ENCODE peak calls at places on chromosomes 7 and 10, in eight cellular contexts. C is PC-3, R is GM23338, K is HCT116, Y is MM.1S, O is neural progenitor cell, B is hepatocyte, U is SK-N-SH. I is an unnamed sample.

GRCh38 chr10:113177936-113178335 is 227.9 kb downstream of the TCF7L2 start:
- DNase-seq in C (no peak), R (no peak), K (no peak), Y (no peak), O (no peak), B (no peak), U (no peak), I (no peak)

GRCh38 chr7:50069613-50070012 is 23.4 kb downstream of the ZPBP start:
- DNase-seq in C (peak; percentile 35), R (peak; percentile 24), K (no peak), Y (peak; percentile 37), O (no peak), B (no peak), U (no peak), I (no peak)

GRCh38 chr7:4574851-4575250 is 107.2 kb upstream of the FOXK1 start:
- DNase-seq in C (no peak), R (no peak), K (no peak), Y (no peak), O (no peak), B (no peak), U (no peak), I (no peak)

GRCh38 chr7:102891693-102892261 is 21.0 kb upstream of the LRRC17 start:
- DNase-seq in C (peak; percentile 90), R (no peak), K (no peak), Y (no peak), O (no peak), B (peak; percentile 38), U (no peak), I (no peak)

GRCh38 chr10:128047991-128048826 is 78.0 kb downstream of the MKI67 start:
- DNase-seq in C (peak; percentile 65), R (no peak), K (no peak), Y (peak; percentile 48), O (no peak), B (peak; percentile 39), U (no peak), I (peak; percentile 74)

GRCh38 chr10:3465406-3465891 is 292.9 kb upstream of the PITRM1 start:
- DNase-seq in C (peak; percentile 59), R (no peak), K (no peak), Y (no peak), O (no peak), B (peak; percentile 59), U (no peak), I (no peak)

GRCh38 chr10:62482581-62482980 is 108.4 kb downstream of the ZNF365 start:
- DNase-seq in C (no peak), R (no peak), K (no peak), Y (no peak), O (no peak), B (no peak), U (no peak), I (no peak)

GRCh38 chr7:95317546-95317945 is 6.8 kb downstream of the PON1 start:
- DNase-seq in C (no peak), R (peak; percentile 10), K (no peak), Y (no peak), O (peak; percentile 59), B (no peak), U (peak; percentile 17), I (no peak)

GRCh38 chr7:5773661-5774086 is 7.8 kb downstream of the RNF216 start:
- DNase-seq in C (peak; percentile 83), R (no peak), K (peak; percentile 90), Y (no peak), O (no peak), B (peak; percentile 50), U (no peak), I (no peak)

GRCh38 chr10:44051584-44052385 is 333.1 kb downstream of the CXCL12 start:
- DNase-seq in C (peak; percentile 69), R (no peak), K (no peak), Y (no peak), O (no peak), B (no peak), U (no peak), I (no peak)

GRCh38 chr10:71970869-71971268 is 6.7 kb downstream of the CHST3 start:
- DNase-seq in C (peak; percentile 72), R (no peak), K (no peak), Y (no peak), O (no peak), B (no peak), U (peak; percentile 19), I (no peak)

GRCh38 chr7:100888988-100889760 is at the start of gene UFSP1:
- DNase-seq in C (no peak), R (no peak), K (peak; percentile 21), Y (no peak), O (no peak), B (no peak), U (no peak), I (no peak)

DNA sequence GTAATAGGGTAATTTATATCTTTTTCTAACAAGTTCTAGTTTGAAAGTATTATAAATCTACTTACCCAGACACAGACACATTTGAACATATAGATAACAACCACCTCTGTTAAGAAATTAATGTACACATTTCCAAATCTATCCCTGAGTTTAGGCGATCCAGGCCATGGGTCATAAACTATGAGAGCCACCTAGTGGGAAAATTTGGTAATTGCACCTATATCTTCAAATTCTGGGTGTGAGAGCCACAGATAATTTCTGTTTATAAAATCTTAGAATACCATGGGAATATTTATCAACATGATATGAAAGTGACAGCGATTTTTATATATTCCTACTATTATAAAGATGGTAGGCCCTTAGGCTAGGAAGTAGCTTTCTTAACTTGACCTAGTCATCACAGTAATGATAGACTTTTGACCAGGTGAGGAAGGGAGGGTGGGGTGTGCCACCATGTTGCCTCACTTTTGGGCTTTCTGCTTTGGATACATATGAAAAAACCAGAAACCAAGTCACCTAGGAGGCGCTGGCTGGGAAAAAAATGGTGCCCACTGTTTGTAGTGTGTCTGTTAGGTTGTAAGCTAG is 8.0 kb upstream of the EPHA1 start:
- DNase-seq in C (peak; percentile 80), R (peak; percentile 75), K (peak; percentile 48), Y (peak; percentile 64), O (peak; percentile 51), B (peak; percentile 65), U (peak; percentile 82), I (peak; percentile 54)
- TF ChIP-seq EZH2phosphoT487 in C (no peak), R (no peak), K (no peak), Y (no peak), O (no peak), B (no peak), U (no peak), I (no peak)

GRCh38 chr7:148261523-148261922 is 329.0 kb upstream of the C7orf33 start:
- DNase-seq in C (no peak), R (no peak), K (no peak), Y (no peak), O (no peak), B (no peak), U (no peak), I (no peak)

GRCh38 chr7:148265896-148266295 is 324.7 kb upstream of the C7orf33 start:
- DNase-seq in C (no peak), R (no peak), K (no peak), Y (no peak), O (no peak), B (no peak), U (no peak), I (no peak)

GRCh38 chr7:148261996-148262688 is 328.4 kb upstream of the C7orf33 start:
- DNase-seq in C (no peak), R (peak; percentile 9), K (no peak), Y (no peak), O (peak; percentile 6), B (no peak), U (peak; percentile 42), I (no peak)

GRCh38 chr7:148262721-148263229 is 327.8 kb upstream of the C7orf33 start:
- DNase-seq in C (peak; percentile 60), R (peak; percentile 89), K (peak; percentile 31), Y (peak; percentile 70), O (peak; percentile 78), B (peak; percentile 81), U (peak; percentile 84), I (peak; percentile 51)

DNA sequence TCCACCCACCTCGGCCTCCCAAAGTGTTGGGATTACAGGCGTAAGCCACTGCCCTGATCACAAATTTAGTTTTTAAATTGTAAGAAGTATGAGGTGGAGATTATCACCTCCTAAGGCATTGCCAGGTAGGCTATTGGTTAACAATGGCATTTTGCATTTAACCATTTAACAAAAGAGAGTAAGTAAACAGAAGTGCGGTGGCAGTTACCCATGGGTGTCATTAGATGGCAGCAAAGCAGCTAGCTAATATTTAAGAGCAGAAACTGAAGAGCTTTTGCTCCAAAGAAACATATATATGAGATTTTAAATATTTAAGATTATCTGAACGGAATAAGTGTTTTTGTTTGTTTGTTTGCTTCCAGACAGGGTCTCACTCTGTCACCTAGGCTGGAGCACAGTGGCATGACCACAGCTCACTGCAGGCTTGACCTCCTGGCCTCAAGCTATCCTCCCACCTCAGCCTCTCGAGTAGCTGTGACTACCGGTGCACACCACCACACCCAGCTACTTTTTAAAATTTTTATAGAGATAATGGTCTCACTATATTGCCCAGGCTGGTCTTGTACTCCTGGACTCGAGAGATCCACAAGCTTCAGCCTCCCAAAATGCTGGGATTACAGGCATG is 325.5 kb upstream of the C7orf33 start:
- DNase-seq in C (peak; percentile 69), R (peak; percentile 91), K (peak; percentile 24), Y (peak; percentile 78), O (peak; percentile 76), B (peak; percentile 70), U (peak; percentile 64), I (peak; percentile 56)
- TF ChIP-seq CTCF in C (peak; percentile 72), R (peak; percentile 89), K (peak; percentile 70), Y (peak; percentile 84), O (peak; percentile 83), B (peak; percentile 81), U (peak; percentile 97), I (peak; percentile 82)

DNA sequence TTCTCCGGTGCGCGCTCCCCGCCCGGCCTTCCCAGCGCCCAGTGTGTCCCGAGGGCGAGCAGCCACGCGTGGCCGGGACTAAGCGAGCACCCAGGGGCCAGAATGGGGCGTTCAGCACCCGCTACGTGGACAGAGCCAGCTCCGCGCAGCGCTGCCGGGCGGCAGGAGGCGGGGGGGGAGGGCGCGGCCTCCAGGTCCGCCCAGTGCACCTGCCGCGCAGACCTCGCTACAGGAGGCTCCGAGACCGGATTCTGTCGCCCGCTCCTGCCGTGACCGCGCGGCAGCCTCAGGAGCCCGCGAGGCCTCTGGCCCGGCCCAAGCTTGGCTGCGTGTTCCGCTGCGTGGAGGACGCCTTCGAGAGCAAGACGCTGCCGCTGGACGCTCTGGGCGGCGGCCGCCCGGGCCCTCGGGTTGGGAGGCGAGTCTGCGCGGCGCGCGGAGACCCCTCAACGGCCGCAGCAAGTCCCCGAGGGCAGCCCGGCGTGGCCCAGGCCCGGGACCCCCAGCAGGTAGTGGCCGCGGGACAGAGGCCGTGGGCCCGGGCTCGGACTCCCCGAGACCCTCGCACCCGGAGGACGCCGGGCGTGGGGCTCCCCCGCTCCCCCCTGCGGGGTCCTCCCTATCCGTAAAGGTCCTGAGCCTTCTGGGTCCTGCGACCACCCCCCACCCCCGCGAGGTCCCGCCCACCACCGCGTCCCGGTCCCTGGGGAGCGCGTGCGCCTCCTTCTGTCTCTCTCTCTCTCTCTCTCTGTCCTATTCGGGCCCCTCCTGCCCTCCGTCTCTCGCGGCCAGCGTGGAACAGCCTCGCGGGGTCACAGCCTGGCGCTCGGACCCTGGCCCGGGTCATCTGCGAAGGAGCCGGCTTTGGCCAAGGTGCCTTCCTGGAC is 904 bp upstream of the DPYSL4 start:
- DNase-seq in C (peak; percentile 66), R (peak; percentile 76), K (peak; percentile 7), Y (no peak), O (peak; percentile 84), B (peak; percentile 85), U (no peak), I (no peak)
- TF ChIP-seq EZH2phosphoT487 in C (no peak), R (no peak), K (no peak), Y (no peak), O (peak; percentile 90), B (no peak), U (no peak), I (no peak)

DNA sequence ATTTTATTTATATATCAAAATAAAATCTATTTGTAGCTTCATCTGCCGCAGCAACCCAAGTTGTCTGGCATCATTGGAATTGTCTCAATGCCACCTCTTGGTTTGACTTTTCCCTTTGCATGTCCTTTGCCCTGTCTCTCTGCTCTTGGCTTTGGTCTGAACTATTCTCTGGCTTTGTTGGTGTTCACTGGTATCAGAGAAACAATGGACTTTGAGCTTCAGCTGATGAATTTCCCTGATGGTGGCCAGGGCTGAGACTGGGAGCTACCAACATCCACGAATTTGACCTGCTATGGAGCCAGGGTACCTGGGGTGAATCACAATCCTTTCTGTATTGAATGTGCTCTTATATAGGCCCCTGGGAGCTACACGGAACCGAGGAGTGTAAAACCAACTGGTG is 311.7 kb upstream of the KIAA1217 start:
- DNase-seq in C (no peak), R (no peak), K (no peak), Y (no peak), O (no peak), B (no peak), U (no peak), I (no peak)
- TF ChIP-seq CTCF in C (no peak), R (no peak), K (no peak), Y (no peak), O (no peak), B (no peak), U (no peak), I (no peak)